ENCODE peak calls at places on chromosomes 7 and 10, in eight cellular contexts. T is sigmoid colon, W is uterus, C is heart left ventricle, B is Peyer's patch, I is AG04450, X is trophoblast cell, U is coronary artery. Y is an unnamed sample.

GRCh38 chr10:117534321-117535044 is 8.1 kb upstream of the EMX2 start:
- DNase-seq in T (no peak), W (no peak), C (no peak), B (peak), I (no peak), X (no peak), U (no peak), Y (no peak)

GRCh38 chr7:26653430-26653911 is 210.9 kb downstream of the SKAP2 start:
- DNase-seq in T (no peak), W (no peak), C (no peak), B (peak), I (no peak), X (no peak), U (no peak), Y (no peak)

GRCh38 chr10:132807621-132808049 is 21.7 kb upstream of the NKX6-2 start:
- DNase-seq in T (peak), W (no peak), C (no peak), B (no peak), I (no peak), X (no peak), U (no peak), Y (no peak)

GRCh38 chr10:3203198-3203597 is 30.6 kb upstream of the PITRM1 start:
- DNase-seq in T (no peak), W (no peak), C (no peak), B (no peak), I (no peak), X (no peak), U (no peak), Y (no peak)

GRCh38 chr10:119516381-119517234 is 25.9 kb downstream of the RGS10 start:
- DNase-seq in T (no peak), W (no peak), C (no peak), B (no peak), I (no peak), X (peak), U (no peak), Y (peak)

GRCh38 chr10:10235003-10235402 is 782.7 kb upstream of the CELF2 start:
- DNase-seq in T (no peak), W (no peak), C (no peak), B (no peak), I (no peak), X (no peak), U (no peak), Y (no peak)

GRCh38 chr10:61971016-61971350 is 69.5 kb downstream of the ARID5B start:
- DNase-seq in T (no peak), W (no peak), C (no peak), B (no peak), I (no peak), X (no peak), U (no peak), Y (no peak)

GRCh38 chr10:28587970-28588290 is 55.0 kb downstream of the WAC start:
- DNase-seq in T (no peak), W (no peak), C (peak), B (no peak), I (peak), X (no peak), U (no peak), Y (no peak)

GRCh38 chr7:150927954-150928340 is 50.2 kb downstream of the KCNH2 start:
- DNase-seq in T (no peak), W (no peak), C (no peak), B (no peak), I (no peak), X (peak), U (no peak), Y (no peak)

GRCh38 chr10:87931836-87932230 is 68.4 kb downstream of the PTEN start:
- DNase-seq in T (no peak), W (no peak), C (no peak), B (no peak), I (no peak), X (peak), U (no peak), Y (peak)

GRCh38 chr10:43316988-43317387 is 50.1 kb upstream of the RASGEF1A start:
- DNase-seq in T (no peak), W (no peak), C (no peak), B (peak), I (no peak), X (no peak), U (no peak), Y (no peak)

GRCh38 chr7:128387663-128388485 is 21.9 kb downstream of the IMPDH1 start:
- DNase-seq in T (peak), W (peak), C (peak), B (peak), I (peak), X (peak), U (peak), Y (no peak)

GRCh38 chr10:112778579-112778978 is 171.5 kb upstream of the TCF7L2 start:
- DNase-seq in T (no peak), W (no peak), C (no peak), B (no peak), I (no peak), X (peak), U (no peak), Y (no peak)

GRCh38 chr10:24209946-24210491 is 1.1 kb downstream of the KIAA1217 start:
- DNase-seq in T (no peak), W (peak), C (peak), B (no peak), I (no peak), X (peak), U (no peak), Y (peak)

GRCh38 chr10:49243139-49243538 is 54.9 kb upstream of the TMEM273 start:
- DNase-seq in T (no peak), W (no peak), C (no peak), B (no peak), I (no peak), X (no peak), U (no peak), Y (no peak)

GRCh38 chr10:61904711-61905445 is 3.4 kb downstream of the ARID5B start:
- DNase-seq in T (no peak), W (peak), C (no peak), B (no peak), I (no peak), X (peak), U (no peak), Y (peak)

GRCh38 chr7:109868215-109868614 is 1222.7 kb upstream of the LRRN3 start:
- DNase-seq in T (no peak), W (no peak), C (no peak), B (no peak), I (no peak), X (no peak), U (no peak), Y (no peak)

GRCh38 chr10:110141185-110141584 is 66.2 kb upstream of the MXI1 start:
- DNase-seq in T (no peak), W (no peak), C (no peak), B (no peak), I (no peak), X (no peak), U (no peak), Y (peak)

GRCh38 chr7:55545496-55545895 is 26.8 kb downstream of the VOPP1 start:
- DNase-seq in T (no peak), W (no peak), C (no peak), B (no peak), I (no peak), X (peak), U (no peak), Y (peak)

GRCh38 chr10:47036771-47037170 is 125.5 kb downstream of the PTPN20 start:
- DNase-seq in T (peak), W (no peak), C (no peak), B (peak), I (no peak), X (no peak), U (no peak), Y (no peak)

GRCh38 chr10:34407227-34407626 is 407.9 kb downstream of the PARD3 start:
- DNase-seq in T (no peak), W (no peak), C (peak), B (no peak), I (no peak), X (no peak), U (no peak), Y (no peak)

GRCh38 chr10:84097787-84098353 is 41.4 kb upstream of the GHITM start:
- DNase-seq in T (no peak), W (no peak), C (no peak), B (no peak), I (no peak), X (peak), U (no peak), Y (peak)

GRCh38 chr7:42545049-42545724 is 308.2 kb upstream of the GLI3 start:
- DNase-seq in T (no peak), W (no peak), C (no peak), B (no peak), I (no peak), X (no peak), U (no peak), Y (no peak)

GRCh38 chr7:128053023-128053422 is 21.8 kb upstream of the LRRC4 start:
- DNase-seq in T (no peak), W (no peak), C (no peak), B (no peak), I (no peak), X (no peak), U (no peak), Y (no peak)

GRCh38 chr10:24872049-24872789 is 80.2 kb downstream of the PRTFDC1 start:
- DNase-seq in T (no peak), W (no peak), C (no peak), B (no peak), I (no peak), X (peak), U (no peak), Y (no peak)

GRCh38 chr7:111223802-111224253 is 132.9 kb downstream of the LRRN3 start:
- DNase-seq in T (no peak), W (no peak), C (no peak), B (no peak), I (no peak), X (no peak), U (no peak), Y (no peak)

GRCh38 chr10:5068274-5069017 is 25.8 kb upstream of the AKR1C3 start:
- DNase-seq in T (no peak), W (no peak), C (no peak), B (no peak), I (no peak), X (no peak), U (no peak), Y (no peak)

GRCh38 chr7:44791278-44792219 is 4.9 kb upstream of the PPIA start:
- DNase-seq in T (peak), W (no peak), C (no peak), B (no peak), I (peak), X (no peak), U (no peak), Y (no peak)

GRCh38 chr7:93228302-93228701 is 2.0 kb upstream of the HEPACAM2 start:
- DNase-seq in T (no peak), W (no peak), C (no peak), B (no peak), I (peak), X (peak), U (no peak), Y (peak)

GRCh38 chr10:44998146-44998631 is 2.5 kb upstream of the ZNF22 start:
- DNase-seq in T (peak), W (peak), C (no peak), B (no peak), I (no peak), X (no peak), U (peak), Y (no peak)

DNA sequence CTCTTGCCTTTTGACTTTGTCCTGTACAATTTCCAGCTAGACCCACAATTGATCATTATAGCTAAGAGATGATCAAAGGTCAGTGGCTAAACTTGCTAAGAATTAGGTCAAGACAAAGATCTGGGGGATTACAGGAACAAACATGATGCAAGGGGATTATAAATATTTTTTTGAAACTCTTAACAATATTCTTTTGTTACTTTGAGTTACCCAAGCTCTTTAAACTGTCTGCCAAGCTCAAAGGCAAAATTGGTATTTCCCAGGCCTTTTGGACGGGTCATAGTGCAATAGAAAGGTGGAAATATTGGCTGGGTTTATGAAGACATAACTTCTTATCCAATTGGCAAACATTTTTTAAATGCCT is 23.4 kb downstream of the TBXAS1 start:
- DNase-seq in T (no peak), W (no peak), C (no peak), B (no peak), I (no peak), X (no peak), U (no peak), Y (no peak)
- H3K27ac ChIP-seq in T (no peak), W (no peak), C (no peak), B (no peak), I (no peak), X (no peak), U (no peak), Y (no peak)

GRCh38 chr10:106660550-106660949 is 504.0 kb downstream of the SORCS1 start:
- DNase-seq in T (no peak), W (no peak), C (no peak), B (no peak), I (no peak), X (no peak), U (no peak), Y (no peak)

GRCh38 chr10:106655165-106655564 is 509.3 kb downstream of the SORCS1 start:
- DNase-seq in T (no peak), W (no peak), C (no peak), B (no peak), I (no peak), X (no peak), U (no peak), Y (no peak)

GRCh38 chr10:106652279-106652678 is 512.2 kb downstream of the SORCS1 start:
- DNase-seq in T (no peak), W (no peak), C (no peak), B (no peak), I (no peak), X (no peak), U (no peak), Y (peak)

GRCh38 chr10:106661133-106661766 is 503.3 kb downstream of the SORCS1 start:
- DNase-seq in T (no peak), W (no peak), C (no peak), B (no peak), I (no peak), X (no peak), U (no peak), Y (no peak)

GRCh38 chr10:106655606-106656005 is 508.9 kb downstream of the SORCS1 start:
- DNase-seq in T (no peak), W (no peak), C (no peak), B (no peak), I (no peak), X (no peak), U (no peak), Y (no peak)
- H3K27ac ChIP-seq in T (no peak), W (no peak), C (no peak), B (no peak), I (no peak), X (no peak), U (no peak), Y (no peak)

GRCh38 chr10:77415311-77415960 is 222.2 kb downstream of the KCNMA1 start:
- DNase-seq in T (no peak), W (no peak), C (no peak), B (no peak), I (no peak), X (peak), U (no peak), Y (peak)
- H3K27ac ChIP-seq in T (peak), W (peak), C (peak), B (no peak), I (peak), X (no peak), U (peak), Y (no peak)

DNA sequence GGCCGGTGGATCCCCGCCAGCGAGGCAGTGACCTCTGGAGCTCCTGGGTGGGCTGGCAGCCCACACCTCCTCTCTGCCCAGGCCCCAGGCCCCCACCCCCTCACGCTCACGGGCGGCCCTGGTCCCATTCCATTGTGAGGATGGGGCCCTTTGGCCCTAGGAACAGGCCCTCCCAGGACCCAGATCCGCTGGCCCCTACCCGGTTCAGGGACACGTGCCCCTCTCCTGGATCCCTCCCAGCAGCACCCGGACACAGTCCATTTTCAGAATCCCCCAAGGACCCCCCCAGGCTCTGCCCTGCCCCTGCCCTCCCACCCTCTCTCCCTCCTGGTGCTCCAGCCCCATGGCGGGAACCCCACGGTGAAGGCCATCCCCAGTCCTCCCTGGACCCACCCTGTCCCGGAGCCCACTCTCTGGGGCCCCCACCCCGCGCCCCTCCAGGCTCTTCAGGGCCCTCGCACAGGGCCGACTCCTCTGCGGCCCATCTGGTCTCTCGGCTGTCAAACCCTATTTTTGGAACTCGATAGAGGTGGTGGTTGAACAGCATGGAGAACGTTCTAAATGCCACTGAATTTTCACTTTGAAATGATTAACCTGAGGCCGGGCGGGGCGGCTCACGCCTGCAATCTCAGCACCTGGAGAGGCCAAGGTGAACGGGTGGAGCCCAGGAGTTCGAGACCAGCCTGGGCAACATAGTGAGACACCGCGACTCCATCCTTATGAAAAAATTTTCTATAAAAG is 8.1 kb downstream of the ADAP1 start:
- DNase-seq in T (peak), W (no peak), C (no peak), B (peak), I (no peak), X (no peak), U (no peak), Y (no peak)
- H3K27ac ChIP-seq in T (no peak), W (no peak), C (no peak), B (peak), I (no peak), X (no peak), U (no peak), Y (no peak)

GRCh38 chr10:31623466-31623865 is 304.4 kb downstream of the ZEB1 start:
- DNase-seq in T (peak), W (peak), C (no peak), B (no peak), I (no peak), X (no peak), U (no peak), Y (no peak)
- H3K27ac ChIP-seq in T (peak), W (peak), C (peak), B (no peak), I (no peak), X (no peak), U (peak), Y (no peak)

GRCh38 chr10:99619851-99620712 is at the start of gene SLC25A28:
- DNase-seq in T (peak), W (peak), C (peak), B (peak), I (peak), X (peak), U (peak), Y (peak)
- H3K27ac ChIP-seq in T (peak), W (peak), C (peak), B (peak), I (peak), X (peak), U (peak), Y (peak)

DNA sequence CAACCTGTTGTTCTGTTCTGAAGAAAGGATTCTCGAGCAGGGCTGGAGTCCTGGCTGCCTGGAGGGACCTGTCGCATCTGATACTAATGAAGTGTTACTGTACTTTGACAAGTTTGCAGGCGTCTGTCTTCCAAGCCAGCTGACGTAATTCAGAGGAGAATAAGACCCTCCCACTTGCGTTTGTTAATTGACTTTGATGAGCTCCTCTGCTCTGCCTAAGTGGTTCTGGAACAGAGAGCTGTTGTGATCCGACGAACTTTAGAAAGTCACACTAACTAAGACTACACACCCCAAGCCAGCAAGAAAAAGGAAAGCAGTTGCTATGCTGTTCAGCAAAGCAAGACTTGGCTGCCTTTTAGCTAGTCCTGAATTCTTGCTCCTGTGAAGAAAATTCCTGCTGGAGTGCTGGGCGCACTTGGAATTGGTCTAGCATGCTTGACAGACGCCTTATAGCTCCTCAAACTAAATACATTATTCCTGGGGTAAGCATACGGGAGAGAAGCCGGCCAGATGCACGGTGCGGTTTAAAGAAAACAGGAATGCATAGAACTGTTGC is 200.3 kb downstream of the CACNB2 start:
- DNase-seq in T (no peak), W (no peak), C (peak), B (no peak), I (peak), X (peak), U (no peak), Y (no peak)
- H3K27ac ChIP-seq in T (peak), W (peak), C (peak), B (peak), I (peak), X (no peak), U (peak), Y (no peak)

DNA sequence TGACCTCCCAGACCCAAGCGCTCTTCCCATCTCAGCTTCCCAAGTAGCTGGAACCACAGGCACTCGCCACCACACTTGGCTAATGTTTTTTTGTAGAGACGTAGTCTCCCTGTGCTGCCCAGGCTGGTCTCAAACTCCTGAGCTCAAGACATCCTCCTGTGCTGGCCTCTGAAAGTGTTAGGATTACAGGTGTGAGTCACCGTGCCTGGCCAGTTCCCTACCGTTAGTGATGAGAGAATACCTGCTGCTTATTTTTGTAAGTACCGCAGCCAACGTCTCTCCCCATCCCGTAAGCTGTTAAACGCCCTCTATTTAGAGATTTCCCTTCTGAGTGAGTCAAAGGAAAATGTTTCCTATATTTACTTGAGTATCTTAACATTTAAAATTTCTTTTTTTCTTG is 38.5 kb upstream of the PDLIM1 start:
- DNase-seq in T (no peak), W (no peak), C (no peak), B (no peak), I (no peak), X (no peak), U (no peak), Y (no peak)
- H3K27ac ChIP-seq in T (peak), W (no peak), C (peak), B (no peak), I (no peak), X (no peak), U (no peak), Y (no peak)

GRCh38 chr7:73969991-73970390 is 58.0 kb upstream of the ELN start:
- DNase-seq in T (no peak), W (no peak), C (no peak), B (no peak), I (no peak), X (no peak), U (no peak), Y (no peak)

GRCh38 chr7:73972614-73973013 is 55.4 kb upstream of the ELN start:
- DNase-seq in T (no peak), W (no peak), C (no peak), B (no peak), I (no peak), X (no peak), U (no peak), Y (no peak)

GRCh38 chr7:73971701-73972341 is 56.2 kb upstream of the ELN start:
- DNase-seq in T (no peak), W (no peak), C (no peak), B (no peak), I (no peak), X (no peak), U (no peak), Y (peak)

GRCh38 chr7:73971315-73971700 is 56.7 kb upstream of the ELN start:
- DNase-seq in T (no peak), W (no peak), C (no peak), B (no peak), I (no peak), X (no peak), U (no peak), Y (no peak)

GRCh38 chr7:73970801-73971229 is 57.2 kb upstream of the ELN start:
- DNase-seq in T (no peak), W (no peak), C (no peak), B (no peak), I (no peak), X (no peak), U (no peak), Y (no peak)
- H3K27ac ChIP-seq in T (no peak), W (no peak), C (no peak), B (no peak), I (no peak), X (no peak), U (no peak), Y (no peak)

GRCh38 chr10:26780793-26781601 is 79.8 kb downstream of the ABI1 start:
- DNase-seq in T (no peak), W (no peak), C (no peak), B (no peak), I (peak), X (peak), U (no peak), Y (peak)
- H3K27ac ChIP-seq in T (no peak), W (no peak), C (no peak), B (no peak), I (peak), X (peak), U (peak), Y (peak)

Y was measured in foreskin keratinocyte.